ENCODE peak calls at places on chromosomes 4 and X, in ten cellular contexts. E is OCI-LY7, J is lower leg skin, N is A549, O is AG04449, M is sigmoid colon, D is upper lobe of right lung, H is foreskin fibroblast, P is choroid plexus epithelial cell, V is uterus. K is an unnamed sample.

GRCh38 chr4:6915041-6916005 is 5.7 kb downstream of the TBC1D14 start:
- DNase-seq in O (no peak), E (no peak), V (no peak), H (no peak), D (no peak), M (peak), J (peak), N (no peak), P (no peak), K (no peak)

GRCh38 chrX:108914791-108915190 is 178.4 kb upstream of the IRS4 start:
- DNase-seq in N (no peak), E (no peak), D (no peak), J (no peak), V (no peak), H (no peak), P (no peak), O (no peak), M (no peak), K (no peak)

GRCh38 chr4:9811796-9812195 is 30.4 kb downstream of the DRD5 start:
- DNase-seq in D (no peak), N (no peak), P (no peak), V (no peak), E (no peak), H (no peak), M (no peak), J (no peak), O (no peak), K (no peak)

GRCh38 chr4:83010111-83010521 is 507 bp downstream of the LIN54 start:
- DNase-seq in D (no peak), M (no peak), H (no peak), E (peak), J (no peak), P (peak), O (no peak), N (no peak), V (no peak), K (no peak)

GRCh38 chrX:136909706-136910564 is 29.4 kb upstream of the RBMX start:
- DNase-seq in O (peak), N (peak), D (peak), E (peak), M (peak), J (peak), V (peak), H (peak), P (peak), K (peak)

GRCh38 chrX:44876076-44876475 is 3.1 kb downstream of the KDM6A start:
- DNase-seq in V (no peak), H (no peak), M (no peak), N (no peak), J (no peak), D (no peak), E (no peak), P (no peak), O (no peak), K (no peak)

GRCh38 chrX:46831620-46832327 is 5.1 kb upstream of the RP2 start:
- DNase-seq in V (no peak), O (no peak), N (no peak), P (peak), E (no peak), M (no peak), J (no peak), D (no peak), H (peak), K (no peak)

GRCh38 chr4:3401436-3402171 is 40.2 kb upstream of the HGFAC start:
- DNase-seq in H (no peak), P (no peak), M (peak), N (no peak), V (no peak), E (no peak), O (no peak), J (peak), D (peak), K (no peak)

GRCh38 chr4:113979157-113979972 is at the start of gene ARSJ:
- DNase-seq in D (peak), V (peak), M (peak), N (peak), H (peak), E (no peak), P (peak), O (no peak), J (peak), K (peak)

GRCh38 chr4:113981591-113981990 is 2.1 kb upstream of the ARSJ start:
- DNase-seq in H (no peak), M (no peak), E (no peak), N (no peak), J (no peak), O (no peak), D (no peak), P (no peak), V (no peak), K (no peak)

GRCh38 chr4:113978105-113978504 is 1.3 kb downstream of the ARSJ start:
- DNase-seq in V (no peak), E (no peak), P (no peak), M (no peak), N (no peak), J (no peak), O (no peak), H (no peak), D (no peak), K (no peak)

GRCh38 chr4:113978561-113979156 is 788 bp downstream of the ARSJ start:
- DNase-seq in M (no peak), J (peak), V (peak), O (no peak), P (no peak), E (no peak), N (peak), D (peak), H (no peak), K (peak)

DNA sequence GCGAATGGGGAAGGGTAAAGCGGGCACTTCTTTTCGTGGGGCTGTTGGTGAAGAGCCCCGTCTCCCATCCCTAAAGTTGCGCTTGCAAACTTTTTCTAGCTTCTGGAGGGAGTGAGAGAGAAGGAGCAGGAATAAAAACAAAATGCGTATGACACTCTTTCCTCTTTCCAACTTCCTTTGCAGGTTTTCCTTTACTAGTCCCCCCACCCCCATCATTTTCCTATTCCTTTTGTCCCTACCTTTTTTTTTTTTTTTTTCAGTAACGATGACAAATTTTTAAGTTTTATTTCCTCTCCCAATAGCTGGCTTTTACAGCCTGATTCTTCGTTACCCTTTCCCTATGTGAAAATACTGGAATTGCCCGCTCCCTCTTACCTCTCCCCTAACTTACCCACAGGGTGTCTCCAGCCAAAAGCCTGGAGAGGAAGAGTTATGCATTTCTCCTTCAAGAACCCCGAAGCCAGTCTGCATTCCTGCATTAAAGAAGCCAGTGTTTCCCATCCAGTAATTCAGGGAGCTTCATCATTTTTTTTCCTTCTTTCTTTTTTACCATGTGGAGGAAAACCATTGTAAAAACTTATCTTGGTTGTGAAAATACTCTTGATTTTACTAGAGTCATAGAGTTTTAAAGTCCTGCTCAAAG is 647 bp upstream of the ARSJ start:
- DNase-seq in O (no peak), D (no peak), E (no peak), J (no peak), N (no peak), V (no peak), P (no peak), M (no peak), H (peak), K (no peak)
- TF ChIP-seq CTCF in O (no peak), D (no peak), E (no peak), J (no peak), N (no peak), V (no peak), P (no peak), M (no peak), H (no peak), K (no peak)

GRCh38 chrX:153495903-153496629 is 1.3 kb downstream of the BGN start:
- DNase-seq in M (no peak), N (no peak), J (no peak), D (no peak), E (no peak), P (no peak), O (no peak), V (no peak), H (no peak), K (no peak)

GRCh38 chrX:153493085-153493484 is 1.7 kb upstream of the BGN start:
- DNase-seq in J (no peak), E (no peak), V (no peak), H (no peak), M (no peak), D (no peak), P (no peak), N (no peak), O (no peak), K (no peak)

GRCh38 chrX:153494061-153494460 is 719 bp upstream of the BGN start:
- DNase-seq in N (no peak), V (no peak), J (no peak), E (no peak), H (no peak), O (no peak), M (no peak), D (no peak), P (peak), K (no peak)

GRCh38 chrX:153494541-153495361 is at the start of gene BGN:
- DNase-seq in O (no peak), N (no peak), M (no peak), E (no peak), V (peak), H (peak), J (no peak), P (peak), D (no peak), K (no peak)

GRCh38 chrX:153495362-153495751 is 577 bp downstream of the BGN start:
- DNase-seq in D (no peak), M (no peak), H (no peak), P (peak), E (no peak), V (peak), J (no peak), O (no peak), N (no peak), K (no peak)
- H3K4me3 ChIP-seq in D (peak), M (no peak), H (peak), P (peak), E (no peak), V (peak), J (no peak), O (peak), N (no peak), K (peak)

DNA sequence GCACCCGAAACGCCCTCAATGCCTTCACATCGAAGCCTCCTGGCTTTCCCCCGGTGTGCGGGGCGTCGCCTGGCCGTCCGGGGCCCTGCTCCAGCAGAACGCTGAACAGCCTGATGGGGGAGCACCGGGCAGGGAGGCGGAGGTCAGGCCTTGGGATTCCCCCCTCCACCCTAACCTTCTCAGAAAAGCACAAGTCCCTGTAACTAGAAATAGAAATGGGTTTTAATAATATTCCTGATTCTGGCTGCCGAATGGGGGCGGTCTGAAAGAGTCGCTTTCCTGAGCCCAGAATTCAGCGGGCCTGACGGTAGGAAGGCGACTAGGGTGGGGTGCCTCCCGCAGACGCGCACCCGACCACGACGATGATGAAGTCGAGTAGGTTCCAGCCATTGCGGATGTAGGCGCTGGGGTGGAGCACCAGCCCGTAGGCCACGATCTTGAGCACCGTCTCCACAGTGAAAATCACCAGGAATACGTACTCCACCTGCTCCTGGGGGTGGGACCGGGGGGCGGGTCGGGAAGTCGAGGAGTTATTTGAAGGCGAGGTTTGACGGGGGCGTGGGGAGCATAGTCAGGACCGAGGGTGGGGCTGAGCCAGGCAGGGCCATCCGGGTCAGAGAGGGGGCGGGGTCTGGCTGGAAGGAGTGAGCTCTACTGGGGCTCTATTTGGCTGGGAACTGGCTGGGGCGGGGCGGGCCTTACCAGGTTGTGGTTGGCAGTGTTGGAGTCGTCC is 2.5 kb downstream of the CACNA1F start:
- DNase-seq in M (peak), J (peak), H (no peak), V (no peak), N (no peak), D (peak), P (no peak), E (no peak), O (no peak), K (no peak)
- TF ChIP-seq CTCF in M (no peak), J (no peak), H (no peak), V (no peak), N (no peak), D (peak), P (peak), E (no peak), O (no peak), K (no peak)

GRCh38 chr4:144809056-144809640 is 163.2 kb downstream of the HHIP start:
- DNase-seq in O (no peak), D (no peak), M (no peak), J (no peak), E (no peak), P (no peak), H (no peak), N (no peak), V (no peak), K (no peak)

DNA sequence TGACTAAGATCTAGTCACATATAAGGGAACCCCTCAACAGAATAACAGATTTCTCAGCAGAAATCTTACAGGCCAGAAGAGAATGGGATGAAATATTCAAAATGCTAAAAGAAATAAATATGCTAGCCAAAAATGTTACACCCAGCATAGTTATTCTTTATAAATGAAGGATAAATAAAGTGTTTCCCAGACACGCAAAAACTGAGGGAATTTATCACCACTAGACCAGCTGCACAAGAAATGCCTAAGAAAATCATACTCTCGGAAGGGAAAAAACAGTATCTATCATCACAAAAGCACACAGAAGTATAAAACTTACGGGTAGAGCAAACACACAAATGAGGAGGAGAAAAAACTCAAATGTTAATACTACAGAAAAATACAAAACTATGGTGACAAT is 162.1 kb downstream of the HHIP start:
- DNase-seq in D (no peak), J (no peak), V (no peak), H (no peak), P (no peak), E (no peak), M (no peak), N (peak), O (no peak), K (no peak)
- H3K4me3 ChIP-seq in D (no peak), J (no peak), V (no peak), H (no peak), P (no peak), E (no peak), M (no peak), N (no peak), O (no peak), K (no peak)

GRCh38 chrX:12709047-12709446 is 82.2 kb upstream of the PRPS2 start:
- DNase-seq in N (no peak), P (peak), H (no peak), E (no peak), V (no peak), D (no peak), M (no peak), O (no peak), J (no peak), K (no peak)
- TF ChIP-seq CTCF in N (no peak), P (peak), H (no peak), E (no peak), V (no peak), D (no peak), M (no peak), O (no peak), J (no peak), K (no peak)

DNA sequence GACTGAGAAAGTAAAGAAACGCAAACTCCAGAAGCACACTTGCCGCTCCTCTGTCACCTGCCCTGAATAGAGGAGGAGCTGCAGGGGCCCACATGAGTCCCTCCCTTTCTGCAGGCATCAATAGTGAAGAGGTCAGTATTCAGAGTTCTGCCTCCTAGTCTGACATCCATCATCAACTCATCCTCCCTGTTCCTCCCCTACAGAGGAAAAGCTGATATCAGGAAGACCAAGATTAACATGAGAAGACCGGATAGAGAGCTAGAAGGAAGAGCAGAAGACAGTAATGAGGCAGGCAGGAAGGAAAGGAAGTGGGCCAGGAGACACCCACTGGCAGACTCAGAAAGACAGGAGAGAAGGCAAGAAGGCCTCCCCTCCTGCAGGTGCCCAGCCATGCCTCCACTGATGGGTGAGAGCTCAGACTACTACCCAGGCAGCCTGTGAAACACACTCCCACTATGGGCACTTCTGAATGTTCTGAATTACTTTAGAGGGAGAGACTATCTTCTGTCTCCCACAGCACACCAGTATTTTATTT is 74.6 kb downstream of the CC2D2A start:
- DNase-seq in E (no peak), N (no peak), H (no peak), P (no peak), M (no peak), V (no peak), D (no peak), J (no peak), O (no peak), K (no peak)
- H3K4me3 ChIP-seq in E (no peak), N (no peak), H (no peak), P (no peak), M (no peak), V (no peak), D (no peak), J (no peak), O (no peak), K (no peak)

DNA sequence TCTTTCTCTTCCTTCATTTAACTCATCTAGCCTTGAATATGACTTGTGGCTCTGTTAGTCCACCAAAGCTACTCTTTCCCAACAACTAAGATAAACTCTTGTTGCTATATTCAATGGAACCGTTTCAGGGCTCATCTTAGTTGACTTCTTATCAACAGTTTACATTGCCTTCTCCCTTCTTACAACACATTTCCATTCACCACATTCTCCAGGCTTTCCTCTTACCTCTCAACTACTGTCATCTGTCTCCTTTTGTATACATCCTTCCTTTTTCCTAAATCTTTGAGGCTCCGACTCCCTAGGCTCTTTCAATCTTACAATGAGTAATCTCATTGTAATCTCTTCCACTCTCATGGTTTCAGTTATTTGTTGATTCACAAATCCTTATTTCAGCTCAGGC is 58.5 kb downstream of the NCAPG start:
- DNase-seq in P (no peak), N (no peak), J (no peak), V (no peak), H (no peak), M (no peak), D (no peak), E (no peak), O (no peak), K (no peak)
- TF ChIP-seq CTCF in P (no peak), N (no peak), J (no peak), V (no peak), H (no peak), M (no peak), D (no peak), E (no peak), O (no peak), K (no peak)

GRCh38 chr4:186844059-186844681 is 120.5 kb upstream of the FAT1 start:
- DNase-seq in P (peak), E (no peak), V (peak), J (no peak), O (no peak), D (no peak), H (peak), N (no peak), M (peak), K (no peak)

GRCh38 chr4:186840222-186840701 is 116.6 kb upstream of the FAT1 start:
- DNase-seq in N (no peak), D (no peak), O (no peak), V (peak), J (no peak), M (peak), P (peak), H (no peak), E (no peak), K (no peak)

GRCh38 chr4:186838295-186838694 is 114.6 kb upstream of the FAT1 start:
- DNase-seq in N (no peak), M (no peak), J (no peak), D (no peak), H (no peak), O (no peak), V (no peak), P (no peak), E (no peak), K (no peak)

GRCh38 chr4:186840771-186841301 is 117.2 kb upstream of the FAT1 start:
- DNase-seq in O (no peak), E (no peak), M (peak), P (no peak), H (no peak), V (peak), D (no peak), J (no peak), N (no peak), K (no peak)

DNA sequence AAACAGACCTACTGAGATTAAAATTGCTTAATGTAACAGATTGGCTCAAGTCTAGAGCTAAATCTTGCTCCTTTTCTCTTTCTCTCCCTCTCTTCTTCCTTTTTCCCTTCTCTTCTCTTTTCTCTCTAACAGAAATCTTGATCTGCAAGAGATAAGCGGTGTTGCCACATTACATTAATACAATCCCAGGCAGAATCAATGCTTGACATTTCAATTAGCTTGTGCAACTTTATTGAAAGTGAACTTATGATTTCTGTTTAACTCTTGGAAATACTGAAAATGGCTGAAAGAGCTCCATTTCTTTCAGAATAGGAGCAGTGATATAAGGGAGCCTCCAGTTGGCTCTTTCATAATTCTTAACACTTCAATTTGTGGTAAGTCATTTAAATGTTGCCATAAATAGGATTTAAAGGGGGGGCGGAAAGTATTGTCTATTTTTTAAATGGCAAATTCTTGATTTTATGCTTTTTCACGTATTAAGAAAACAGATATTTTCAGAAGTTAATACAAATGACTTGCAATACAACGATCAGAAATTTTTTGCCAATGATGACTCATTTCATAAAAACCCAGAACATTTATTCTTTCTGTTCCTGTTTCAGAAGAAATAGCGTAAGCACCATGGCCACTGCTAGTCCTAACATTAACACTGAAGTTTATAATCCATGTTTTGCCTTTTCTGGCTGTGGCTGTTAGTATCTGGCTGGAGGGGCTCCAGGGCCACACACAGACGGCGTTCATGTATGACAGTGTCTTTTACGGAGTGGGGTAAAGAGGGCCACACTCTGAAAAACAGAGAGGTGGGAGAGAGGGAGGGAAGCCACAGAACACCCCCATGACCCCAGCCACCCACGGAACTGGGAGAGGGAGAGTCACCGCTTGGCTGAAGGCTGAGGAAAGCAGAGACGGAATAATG is 115.7 kb upstream of the FAT1 start:
- DNase-seq in E (no peak), P (peak), J (no peak), N (no peak), V (peak), M (peak), H (peak), O (no peak), D (no peak), K (no peak)
- H3K4me3 ChIP-seq in E (no peak), P (peak), J (no peak), N (no peak), V (no peak), M (no peak), H (peak), O (no peak), D (peak), K (peak)

K was measured in coronary artery.